ENCODE peak calls at places on chromosomes 3 and 15, in eight cellular contexts. One of them, this sample, is unnamed.

GRCh38 chr15:49135893-49136292 is 19.5 kb downstream of the COPS2 start:
- DNase-seq in naive thymus-derived CD4-positive, alpha-beta T cell: no peak
- DNase-seq in mammary epithelial cell: peak; percentile 74
- DNase-seq in BJ: peak; percentile 41
- DNase-seq in CD8-positive, alpha-beta memory T cell: no peak
- DNase-seq in GM23338: no peak
- DNase-seq in heart right ventricle: no peak
- DNase-seq in Panc1: no peak
- DNase-seq in this sample: no peak

GRCh38 chr3:63937661-63938651 is 25.8 kb upstream of the SCAANT1 start:
- DNase-seq in naive thymus-derived CD4-positive, alpha-beta T cell: no peak
- DNase-seq in mammary epithelial cell: peak; percentile 84
- DNase-seq in BJ: no peak
- DNase-seq in CD8-positive, alpha-beta memory T cell: no peak
- DNase-seq in GM23338: peak; percentile 21
- DNase-seq in heart right ventricle: no peak
- DNase-seq in Panc1: no peak
- DNase-seq in this sample: no peak

GRCh38 chr3:117439812-117440211 is 730.2 kb downstream of the TUSC7 start:
- DNase-seq in naive thymus-derived CD4-positive, alpha-beta T cell: no peak
- DNase-seq in mammary epithelial cell: no peak
- DNase-seq in BJ: no peak
- DNase-seq in CD8-positive, alpha-beta memory T cell: no peak
- DNase-seq in GM23338: peak; percentile 76
- DNase-seq in heart right ventricle: no peak
- DNase-seq in Panc1: no peak
- DNase-seq in this sample: no peak

GRCh38 chr15:48897144-48897814 is 19.3 kb downstream of the EID1 start:
- DNase-seq in naive thymus-derived CD4-positive, alpha-beta T cell: no peak
- DNase-seq in mammary epithelial cell: peak; percentile 80
- DNase-seq in BJ: no peak
- DNase-seq in CD8-positive, alpha-beta memory T cell: no peak
- DNase-seq in GM23338: peak; percentile 52
- DNase-seq in heart right ventricle: no peak
- DNase-seq in Panc1: no peak
- DNase-seq in this sample: peak; percentile 4

GRCh38 chr15:39939487-39940452 is 5.9 kb downstream of the EIF2AK4 start:
- DNase-seq in naive thymus-derived CD4-positive, alpha-beta T cell: no peak
- DNase-seq in mammary epithelial cell: no peak
- DNase-seq in BJ: no peak
- DNase-seq in CD8-positive, alpha-beta memory T cell: no peak
- DNase-seq in GM23338: no peak
- DNase-seq in heart right ventricle: peak; percentile 20
- DNase-seq in Panc1: no peak
- DNase-seq in this sample: no peak

GRCh38 chr3:191882289-191882688 is 421.3 kb downstream of the PYDC2 start:
- DNase-seq in naive thymus-derived CD4-positive, alpha-beta T cell: no peak
- DNase-seq in mammary epithelial cell: peak; percentile 8
- DNase-seq in BJ: no peak
- DNase-seq in CD8-positive, alpha-beta memory T cell: no peak
- DNase-seq in GM23338: peak; percentile 64
- DNase-seq in heart right ventricle: no peak
- DNase-seq in Panc1: no peak
- DNase-seq in this sample: no peak

GRCh38 chr3:67245545-67245944 is 247.4 kb downstream of the KBTBD8 start:
- DNase-seq in naive thymus-derived CD4-positive, alpha-beta T cell: no peak
- DNase-seq in mammary epithelial cell: no peak
- DNase-seq in BJ: no peak
- DNase-seq in CD8-positive, alpha-beta memory T cell: no peak
- DNase-seq in GM23338: peak; percentile 30
- DNase-seq in heart right ventricle: no peak
- DNase-seq in Panc1: no peak
- DNase-seq in this sample: no peak

GRCh38 chr15:52095597-52096262 is 16.8 kb downstream of the BCL2L10 start:
- DNase-seq in naive thymus-derived CD4-positive, alpha-beta T cell: no peak
- DNase-seq in mammary epithelial cell: peak; percentile 98
- DNase-seq in BJ: peak; percentile 98
- DNase-seq in CD8-positive, alpha-beta memory T cell: no peak
- DNase-seq in GM23338: no peak
- DNase-seq in heart right ventricle: no peak
- DNase-seq in Panc1: peak; percentile 82
- DNase-seq in this sample: peak; percentile 48

GRCh38 chr3:149581681-149582349 is 76.0 kb downstream of the WWTR1 start:
- DNase-seq in naive thymus-derived CD4-positive, alpha-beta T cell: no peak
- DNase-seq in mammary epithelial cell: peak; percentile 98
- DNase-seq in BJ: peak; percentile 46
- DNase-seq in CD8-positive, alpha-beta memory T cell: no peak
- DNase-seq in GM23338: no peak
- DNase-seq in heart right ventricle: no peak
- DNase-seq in Panc1: peak; percentile 88
- DNase-seq in this sample: peak; percentile 98

GRCh38 chr3:102229062-102229655 is 205.7 kb upstream of the ZPLD1 start:
- DNase-seq in naive thymus-derived CD4-positive, alpha-beta T cell: peak; percentile 49
- DNase-seq in mammary epithelial cell: peak; percentile 71
- DNase-seq in BJ: peak; percentile 19
- DNase-seq in CD8-positive, alpha-beta memory T cell: peak; percentile 72
- DNase-seq in GM23338: peak; percentile 87
- DNase-seq in heart right ventricle: peak; percentile 40
- DNase-seq in Panc1: peak; percentile 86
- DNase-seq in this sample: peak; percentile 44

GRCh38 chr3:69499899-69500316 is 114.0 kb upstream of the FRMD4B start:
- DNase-seq in naive thymus-derived CD4-positive, alpha-beta T cell: no peak
- DNase-seq in mammary epithelial cell: no peak
- DNase-seq in BJ: no peak
- DNase-seq in CD8-positive, alpha-beta memory T cell: no peak
- DNase-seq in GM23338: no peak
- DNase-seq in heart right ventricle: peak; percentile 54
- DNase-seq in Panc1: no peak
- DNase-seq in this sample: peak; percentile 42

GRCh38 chr3:125310623-125311076 is 64.5 kb downstream of the ZNF148 start:
- DNase-seq in naive thymus-derived CD4-positive, alpha-beta T cell: peak; percentile 15
- DNase-seq in mammary epithelial cell: no peak
- DNase-seq in BJ: no peak
- DNase-seq in CD8-positive, alpha-beta memory T cell: peak; percentile 54
- DNase-seq in GM23338: no peak
- DNase-seq in heart right ventricle: no peak
- DNase-seq in Panc1: no peak
- DNase-seq in this sample: peak; percentile 12

DNA sequence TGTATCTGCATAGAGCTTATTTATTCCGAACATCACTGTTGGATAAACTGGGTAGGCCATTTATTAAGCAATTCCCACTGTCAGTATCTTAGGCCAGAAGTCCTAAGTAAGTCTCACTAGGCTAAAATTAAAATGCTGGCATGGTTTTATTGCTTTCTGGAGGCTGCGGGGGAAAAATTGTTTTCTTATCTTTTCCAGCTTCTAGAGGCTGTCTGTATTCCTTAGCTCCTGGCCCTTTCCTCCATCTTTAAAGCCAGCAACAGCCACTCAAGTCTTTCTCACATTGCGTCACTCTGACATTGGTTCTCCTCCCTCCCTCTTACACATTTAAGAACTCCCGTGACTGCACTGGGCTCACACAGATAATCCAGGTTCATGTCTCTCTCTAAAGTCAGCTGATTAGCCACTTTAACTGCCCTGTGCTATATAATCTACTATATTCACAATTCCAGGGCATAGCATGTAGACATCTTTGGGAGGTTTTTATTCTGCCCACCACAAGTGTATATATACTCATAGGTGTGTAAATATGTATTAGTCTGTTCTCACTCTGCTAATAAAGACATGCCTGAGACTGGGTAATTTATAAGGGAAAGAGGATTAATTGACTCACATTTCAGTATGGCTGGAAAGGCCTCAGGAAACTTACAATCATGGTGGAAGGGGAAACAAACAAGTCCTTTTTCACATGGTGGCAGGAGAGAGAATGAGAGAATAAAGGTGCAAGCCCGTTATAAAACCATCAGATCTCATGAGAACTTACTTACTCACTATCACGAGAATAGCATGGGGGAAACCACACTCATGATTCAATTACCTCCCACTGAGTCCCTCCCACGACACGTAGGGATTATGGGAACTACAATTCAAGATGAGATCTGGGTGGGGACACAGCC is 113.5 kb upstream of the SLC7A14 start:
- DNase-seq in naive thymus-derived CD4-positive, alpha-beta T cell: no peak
- DNase-seq in mammary epithelial cell: no peak
- DNase-seq in BJ: no peak
- DNase-seq in CD8-positive, alpha-beta memory T cell: no peak
- DNase-seq in GM23338: no peak
- DNase-seq in heart right ventricle: no peak
- DNase-seq in Panc1: no peak
- DNase-seq in this sample: no peak
- H3K27me3 ChIP-seq in naive thymus-derived CD4-positive, alpha-beta T cell: no peaks in the 10 kb centered on the region
- H3K27me3 ChIP-seq in mammary epithelial cell: no peaks in the 10 kb centered on the region
- H3K27me3 ChIP-seq in BJ: no peaks in the 10 kb centered on the region
- H3K27me3 ChIP-seq in CD8-positive, alpha-beta memory T cell: no peaks in the 10 kb centered on the region
- H3K27me3 ChIP-seq in GM23338: no peaks in the 10 kb centered on the region
- H3K27me3 ChIP-seq in heart right ventricle: no peaks in the 10 kb centered on the region
- H3K27me3 ChIP-seq in Panc1: no peaks in the 10 kb centered on the region
- H3K27me3 ChIP-seq in this sample: no peaks in the 10 kb centered on the region

GRCh38 chr15:29920515-29920914 is 98.2 kb upstream of the TJP1 start:
- DNase-seq in naive thymus-derived CD4-positive, alpha-beta T cell: no peak
- DNase-seq in mammary epithelial cell: peak; percentile 86
- DNase-seq in BJ: no peak
- DNase-seq in CD8-positive, alpha-beta memory T cell: no peak
- DNase-seq in GM23338: peak; percentile 28
- DNase-seq in heart right ventricle: no peak
- DNase-seq in Panc1: no peak
- DNase-seq in this sample: no peak
- H3K4me3 ChIP-seq in naive thymus-derived CD4-positive, alpha-beta T cell: no peak overlapping the region
- H3K4me3 ChIP-seq in mammary epithelial cell: peak overlapping the region; percentile 16
- H3K4me3 ChIP-seq in BJ: no peak overlapping the region
- H3K4me3 ChIP-seq in CD8-positive, alpha-beta memory T cell: no peak overlapping the region
- H3K4me3 ChIP-seq in GM23338: no peak overlapping the region
- H3K4me3 ChIP-seq in heart right ventricle: no peak overlapping the region
- H3K4me3 ChIP-seq in Panc1: no peak overlapping the region
- H3K4me3 ChIP-seq in this sample: no peak overlapping the region

GRCh38 chr15:32646304-32646703 is 4.8 kb downstream of the SCG5 start:
- DNase-seq in naive thymus-derived CD4-positive, alpha-beta T cell: no peak
- DNase-seq in mammary epithelial cell: no peak
- DNase-seq in BJ: no peak
- DNase-seq in CD8-positive, alpha-beta memory T cell: no peak
- DNase-seq in GM23338: no peak
- DNase-seq in heart right ventricle: no peak
- DNase-seq in Panc1: no peak
- DNase-seq in this sample: no peak
- H3K36me3 ChIP-seq in naive thymus-derived CD4-positive, alpha-beta T cell: no peaks in the 10 kb centered on the region
- H3K36me3 ChIP-seq in mammary epithelial cell: no peaks in the 10 kb centered on the region
- H3K36me3 ChIP-seq in BJ: no peaks in the 10 kb centered on the region
- H3K36me3 ChIP-seq in CD8-positive, alpha-beta memory T cell: no peaks in the 10 kb centered on the region
- H3K36me3 ChIP-seq in GM23338: no peaks in the 10 kb centered on the region
- H3K36me3 ChIP-seq in heart right ventricle: no peaks in the 10 kb centered on the region
- H3K36me3 ChIP-seq in Panc1: no peaks in the 10 kb centered on the region
- H3K36me3 ChIP-seq in this sample: peaks cover 2% of the 10 kb centered on the region

DNA sequence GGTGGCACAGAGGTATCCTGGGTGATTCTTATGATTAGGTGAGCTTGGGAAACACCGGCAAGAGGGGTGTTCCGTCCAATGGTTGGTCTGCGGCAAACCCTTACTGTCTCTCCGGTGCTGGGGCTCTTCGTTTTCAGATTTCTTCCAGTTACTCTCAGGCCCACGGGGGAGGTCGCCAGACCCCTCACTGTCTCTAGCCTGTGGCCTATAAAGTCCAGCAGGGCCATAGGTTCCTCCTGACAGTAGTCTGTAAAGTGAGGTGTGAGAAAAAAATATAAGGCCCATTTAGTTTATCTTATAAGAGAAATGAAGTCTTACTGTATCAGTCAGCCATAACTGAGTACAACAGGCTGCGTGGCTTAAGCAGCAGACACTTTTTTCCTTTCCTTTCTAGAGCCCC is 1.4 kb downstream of the ESYT3 start:
- DNase-seq in naive thymus-derived CD4-positive, alpha-beta T cell: no peak
- DNase-seq in mammary epithelial cell: no peak
- DNase-seq in BJ: no peak
- DNase-seq in CD8-positive, alpha-beta memory T cell: no peak
- DNase-seq in GM23338: no peak
- DNase-seq in heart right ventricle: no peak
- DNase-seq in Panc1: no peak
- DNase-seq in this sample: no peak
- H3K27me3 ChIP-seq in naive thymus-derived CD4-positive, alpha-beta T cell: no peaks in the 10 kb centered on the region
- H3K27me3 ChIP-seq in mammary epithelial cell: peaks cover 2% of the 10 kb centered on the region
- H3K27me3 ChIP-seq in BJ: peaks cover 24% of the 10 kb centered on the region
- H3K27me3 ChIP-seq in CD8-positive, alpha-beta memory T cell: peaks cover 6% of the 10 kb centered on the region
- H3K27me3 ChIP-seq in GM23338: peaks cover 52% of the 10 kb centered on the region
- H3K27me3 ChIP-seq in heart right ventricle: peaks cover 46% of the 10 kb centered on the region
- H3K27me3 ChIP-seq in Panc1: peaks cover 4% of the 10 kb centered on the region
- H3K27me3 ChIP-seq in this sample: peaks cover 9% of the 10 kb centered on the region

GRCh38 chr3:48993834-48994233 is 3.8 kb downstream of the P4HTM start:
- DNase-seq in naive thymus-derived CD4-positive, alpha-beta T cell: no peak
- DNase-seq in mammary epithelial cell: no peak
- DNase-seq in BJ: no peak
- DNase-seq in CD8-positive, alpha-beta memory T cell: no peak
- DNase-seq in GM23338: no peak
- DNase-seq in heart right ventricle: no peak
- DNase-seq in Panc1: no peak
- DNase-seq in this sample: no peak

GRCh38 chr3:48989796-48990635 is at the start of gene P4HTM:
- DNase-seq in naive thymus-derived CD4-positive, alpha-beta T cell: peak; percentile 39
- DNase-seq in mammary epithelial cell: peak; percentile 76
- DNase-seq in BJ: peak; percentile 75
- DNase-seq in CD8-positive, alpha-beta memory T cell: peak; percentile 85
- DNase-seq in GM23338: peak; percentile 92
- DNase-seq in heart right ventricle: peak; percentile 83
- DNase-seq in Panc1: peak; percentile 41
- DNase-seq in this sample: peak; percentile 61

GRCh38 chr3:48989126-48989795 is 780 bp upstream of the P4HTM start:
- DNase-seq in naive thymus-derived CD4-positive, alpha-beta T cell: no peak
- DNase-seq in mammary epithelial cell: no peak
- DNase-seq in BJ: no peak
- DNase-seq in CD8-positive, alpha-beta memory T cell: no peak
- DNase-seq in GM23338: no peak
- DNase-seq in heart right ventricle: no peak
- DNase-seq in Panc1: no peak
- DNase-seq in this sample: no peak

GRCh38 chr3:48991851-48992545 is 2.0 kb downstream of the P4HTM start:
- DNase-seq in naive thymus-derived CD4-positive, alpha-beta T cell: no peak
- DNase-seq in mammary epithelial cell: peak; percentile 26
- DNase-seq in BJ: no peak
- DNase-seq in CD8-positive, alpha-beta memory T cell: no peak
- DNase-seq in GM23338: no peak
- DNase-seq in heart right ventricle: no peak
- DNase-seq in Panc1: no peak
- DNase-seq in this sample: no peak

GRCh38 chr3:48990636-48991421 is 788 bp downstream of the P4HTM start:
- DNase-seq in naive thymus-derived CD4-positive, alpha-beta T cell: no peak
- DNase-seq in mammary epithelial cell: no peak
- DNase-seq in BJ: no peak
- DNase-seq in CD8-positive, alpha-beta memory T cell: no peak
- DNase-seq in GM23338: peak; percentile 70
- DNase-seq in heart right ventricle: no peak
- DNase-seq in Panc1: no peak
- DNase-seq in this sample: no peak
- H3K4me3 ChIP-seq in naive thymus-derived CD4-positive, alpha-beta T cell: peak overlapping the region; percentile 96
- H3K4me3 ChIP-seq in mammary epithelial cell: peak overlapping the region; percentile 66
- H3K4me3 ChIP-seq in BJ: peak overlapping the region; percentile 88
- H3K4me3 ChIP-seq in CD8-positive, alpha-beta memory T cell: peak overlapping the region; percentile 88
- H3K4me3 ChIP-seq in GM23338: peak overlapping the region; percentile 91
- H3K4me3 ChIP-seq in heart right ventricle: peak overlapping the region; percentile 95
- H3K4me3 ChIP-seq in Panc1: peak overlapping the region; percentile 66
- H3K4me3 ChIP-seq in this sample: no peak overlapping the region

This sample was measured in MG63.